ENCODE peak calls at places on chromosomes 12 and 14, in seven cellular contexts. G is HepG2, V is H1, Q is SK-N-SH, K is GM12892, L is GM12878, J is K562. N is an unnamed sample.

GRCh38 chr14:80504781-80505180 is 293.5 kb upstream of the DIO2 start:
- DNase-seq in L (no peak), Q (no peak), V (no peak), G (no peak), J (no peak), K (no peak), N (no peak)

GRCh38 chr12:122318607-122319311 is 52.5 kb upstream of the VPS33A start:
- DNase-seq in K (no peak), L (no peak), Q (no peak), J (no peak), V (no peak), G (no peak), N (no peak)

GRCh38 chr12:121892673-121893561 is 4.3 kb downstream of the PSMD9 start:
- DNase-seq in G (no peak), K (no peak), L (no peak), V (no peak), Q (no peak), J (peak), N (no peak)

GRCh38 chr12:130143136-130143535 is 19.1 kb upstream of the FZD10 start:
- DNase-seq in G (no peak), K (no peak), J (no peak), V (no peak), L (no peak), Q (no peak), N (no peak)

GRCh38 chr12:6280053-6280469 is 30.4 kb upstream of the PLEKHG6 start:
- DNase-seq in G (peak), L (no peak), J (no peak), K (no peak), V (no peak), Q (no peak), N (no peak)

GRCh38 chr12:49953961-49954835 is 3.7 kb downstream of the AQP2 start:
- DNase-seq in J (no peak), L (no peak), V (no peak), K (no peak), Q (peak), G (no peak), N (no peak)

GRCh38 chr14:38342803-38343202 is 86.9 kb upstream of the CLEC14A start:
- DNase-seq in V (no peak), G (no peak), L (no peak), Q (no peak), J (no peak), K (no peak), N (no peak)

GRCh38 chr12:75650989-75651695 is 139.7 kb upstream of the KRR1 start:
- DNase-seq in J (no peak), Q (peak), V (no peak), L (no peak), K (no peak), G (no peak), N (no peak)

GRCh38 chr14:72643317-72643801 is 250.5 kb downstream of the DPF3 start:
- DNase-seq in K (no peak), V (peak), L (no peak), J (no peak), G (no peak), Q (no peak), N (no peak)

GRCh38 chr14:40417777-40418401 is 985.7 kb upstream of the FBXO33 start:
- DNase-seq in L (no peak), V (peak), J (peak), G (peak), Q (peak), K (no peak), N (peak)

GRCh38 chr14:101491841-101492240 is 69.5 kb upstream of the DIO3 start:
- DNase-seq in J (no peak), V (no peak), K (no peak), Q (no peak), L (no peak), G (no peak), N (no peak)

GRCh38 chr12:132489602-132490239 is at the start of gene FBRSL1:
- DNase-seq in G (peak), K (peak), Q (peak), J (peak), L (no peak), V (peak), N (peak)
- TF ChIP-seq TAF1 in G (peak), K (no peak), Q (peak), J (peak), L (no peak), V (peak), N (no peak)

DNA sequence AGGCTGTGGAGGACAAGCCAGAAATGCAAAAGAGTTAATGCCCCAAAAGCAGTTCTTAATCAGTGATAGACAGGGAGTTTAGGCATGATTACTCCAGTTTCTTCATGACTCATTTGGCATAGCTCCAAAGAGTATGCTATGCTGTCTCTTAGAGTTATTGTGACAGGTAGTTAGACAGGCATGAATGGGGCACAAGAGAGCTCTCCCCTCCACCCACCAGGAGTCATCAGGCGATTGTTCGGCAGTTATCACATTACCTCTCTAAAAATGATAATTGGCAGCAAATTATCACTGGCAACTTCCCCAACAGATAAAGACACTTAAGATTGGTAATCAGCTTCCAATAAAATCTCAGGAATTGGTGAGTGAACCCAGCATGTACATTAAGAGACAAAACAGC is 320.1 kb downstream of the DAD1 start:
- DNase-seq in G (no peak), V (no peak), J (no peak), L (no peak), K (no peak), Q (no peak), N (no peak)
- TF ChIP-seq TAF1 in G (no peak), V (no peak), J (no peak), L (no peak), K (no peak), Q (no peak), N (no peak)

GRCh38 chr12:1591029-1591428 is 3.4 kb downstream of the FBXL14 start:
- DNase-seq in G (no peak), Q (no peak), L (no peak), V (no peak), K (no peak), J (peak), N (no peak)
- TF ChIP-seq TAF1 in G (no peak), Q (no peak), L (no peak), V (no peak), K (no peak), J (no peak), N (no peak)

GRCh38 chr14:50335389-50335788 is 23.3 kb downstream of the DMAC2L start:
- DNase-seq in J (no peak), K (no peak), G (peak), Q (peak), L (no peak), V (peak), N (no peak)
- TF ChIP-seq TAF1 in J (no peak), K (no peak), G (no peak), Q (no peak), L (no peak), V (no peak), N (no peak)

GRCh38 chr14:105881021-105881930 is 354.9 kb downstream of the TMEM121 start:
- DNase-seq in K (no peak), Q (no peak), V (no peak), L (no peak), G (no peak), J (no peak), N (no peak)

GRCh38 chr14:105885561-105886320 is 359.4 kb downstream of the TMEM121 start:
- DNase-seq in G (no peak), V (no peak), K (no peak), J (peak), Q (no peak), L (no peak), N (no peak)

GRCh38 chr14:105882626-105883025 is 356.2 kb downstream of the TMEM121 start:
- DNase-seq in Q (no peak), K (no peak), L (no peak), V (no peak), J (no peak), G (no peak), N (no peak)

GRCh38 chr14:105884808-105885281 is 358.5 kb downstream of the TMEM121 start:
- DNase-seq in L (no peak), V (no peak), G (no peak), J (no peak), Q (no peak), K (no peak), N (no peak)

DNA sequence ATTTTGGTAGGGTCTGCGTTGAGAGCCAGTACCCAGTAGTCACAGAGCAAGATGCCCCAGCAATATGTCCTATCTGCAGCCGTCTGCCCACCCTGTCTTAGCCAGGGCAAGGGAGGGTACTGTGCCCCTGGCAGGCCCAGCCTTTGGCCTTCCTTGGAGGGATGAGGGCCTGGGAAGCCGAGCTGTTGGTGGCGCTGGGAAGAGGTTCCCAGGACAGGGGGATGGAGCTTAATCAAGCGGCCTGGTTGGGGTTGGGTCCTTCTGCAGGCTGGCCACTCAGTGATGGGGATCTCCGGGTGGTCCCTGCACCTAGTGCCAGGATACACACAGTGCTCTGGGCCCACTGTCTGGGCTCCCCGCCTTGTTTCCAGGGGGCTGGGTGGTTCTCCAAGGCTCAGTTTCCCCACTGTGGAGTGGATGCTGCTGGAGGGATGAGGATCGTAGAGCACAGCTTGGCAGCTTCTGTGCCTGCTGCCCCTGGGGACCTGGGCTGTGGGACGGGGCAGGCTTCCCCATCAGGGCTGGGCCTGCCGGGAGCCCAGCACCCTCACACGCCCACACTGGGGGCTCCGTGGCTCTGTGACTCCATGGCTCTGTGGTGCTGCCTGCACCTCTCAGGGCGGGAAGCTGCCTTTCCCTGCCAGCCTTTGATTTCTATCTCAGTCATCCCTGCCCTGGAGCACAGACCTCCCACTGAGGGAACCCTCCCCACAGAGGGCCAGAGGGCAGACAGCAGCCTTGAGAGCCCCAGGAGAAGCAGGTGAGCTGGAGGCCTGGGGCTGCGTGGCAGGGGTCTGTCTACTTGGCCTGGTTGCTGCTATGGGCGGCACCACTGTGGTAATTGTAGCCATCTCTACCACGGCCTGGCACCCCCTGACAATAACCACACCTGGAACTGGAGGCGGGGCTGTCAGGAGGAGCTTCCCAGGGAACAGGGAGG is 357.0 kb downstream of the TMEM121 start:
- DNase-seq in L (no peak), G (no peak), V (no peak), K (no peak), Q (no peak), J (no peak), N (no peak)
- TF ChIP-seq TAF1 in L (no peak), G (no peak), V (no peak), K (no peak), Q (no peak), J (no peak), N (no peak)

GRCh38 chr14:89723930-89724915 is 230.3 kb downstream of the EFCAB11 start:
- DNase-seq in V (no peak), J (no peak), G (no peak), Q (no peak), L (no peak), K (no peak), N (no peak)
- TF ChIP-seq TAF1 in V (no peak), J (no peak), G (no peak), Q (no peak), L (no peak), K (no peak), N (no peak)

GRCh38 chr12:116372815-116373214 is 95.3 kb upstream of the MED13L start:
- DNase-seq in J (no peak), K (no peak), G (no peak), Q (no peak), V (no peak), L (no peak), N (no peak)
- TF ChIP-seq TAF1 in J (no peak), K (no peak), G (no peak), Q (no peak), V (no peak), L (no peak), N (no peak)

GRCh38 chr14:94691658-94692029 is 78.3 kb downstream of the GSC start:
- DNase-seq in K (no peak), J (no peak), L (no peak), V (no peak), Q (no peak), G (no peak), N (no peak)
- TF ChIP-seq TAF1 in K (no peak), J (no peak), L (no peak), V (no peak), Q (no peak), G (no peak), N (no peak)

GRCh38 chr12:108491256-108491655 is 23.8 kb upstream of the FICD start:
- DNase-seq in V (no peak), Q (no peak), G (no peak), J (no peak), K (no peak), L (no peak), N (no peak)
- TF ChIP-seq TAF1 in V (no peak), Q (no peak), G (no peak), J (no peak), K (no peak), L (no peak), N (no peak)

GRCh38 chr12:131194166-131194565 is 240.5 kb downstream of the ADGRD1 start:
- DNase-seq in J (peak), K (no peak), L (no peak), Q (peak), V (no peak), G (no peak), N (no peak)
- TF ChIP-seq TAF1 in J (peak), K (no peak), L (no peak), Q (no peak), V (no peak), G (no peak), N (no peak)

N was measured in GM12891.